ENCODE peak calls at places on chromosomes 12 and 14, in seven cellular contexts. C, J, B, L, E, D and V are unnamed samples.

GRCh38 chr14:35374273-35374681 is 30.3 kb downstream of the NFKBIA start:
- DNase-seq in C (peak; percentile 98), J (peak; percentile 85), B (no peak), L (no peak), E (no peak), D (no peak), V (peak; percentile 89)

GRCh38 chr12:124947561-124948398 is 33.3 kb upstream of the UBC start:
- DNase-seq in C (no peak), J (no peak), B (no peak), L (no peak), E (no peak), D (no peak), V (no peak)

GRCh38 chr12:94545937-94546771 is 86.5 kb upstream of the CEP83 start:
- DNase-seq in C (peak; percentile 68), J (peak; percentile 70), B (no peak), L (no peak), E (no peak), D (no peak), V (peak; percentile 80)

GRCh38 chr12:116540617-116541152 is 18.5 kb upstream of the MAP1LC3B2 start:
- DNase-seq in C (no peak), J (no peak), B (no peak), L (no peak), E (no peak), D (no peak), V (no peak)

GRCh38 chr12:75908961-75909699 is 122.4 kb downstream of the PHLDA1 start:
- DNase-seq in C (peak; percentile 82), J (no peak), B (no peak), L (no peak), E (no peak), D (no peak), V (peak; percentile 82)

GRCh38 chr14:68135028-68135427 is 315.4 kb downstream of the RAD51B start:
- DNase-seq in C (no peak), J (no peak), B (no peak), L (no peak), E (no peak), D (no peak), V (no peak)

GRCh38 chr14:24818054-24818822 is 184.2 kb upstream of the GZMB start:
- DNase-seq in C (no peak), J (no peak), B (no peak), L (no peak), E (no peak), D (no peak), V (no peak)

GRCh38 chr14:67423424-67423823 is 11.5 kb upstream of the PLEK2 start:
- DNase-seq in C (no peak), J (no peak), B (no peak), L (no peak), E (no peak), D (no peak), V (no peak)

GRCh38 chr12:41437578-41437977 is 249.5 kb downstream of the PDZRN4 start:
- DNase-seq in C (no peak), J (no peak), B (no peak), L (no peak), E (no peak), D (no peak), V (no peak)

GRCh38 chr12:121364657-121365265 is 12.6 kb upstream of the ANAPC5 start:
- DNase-seq in C (peak; percentile 8), J (no peak), B (no peak), L (no peak), E (no peak), D (no peak), V (no peak)

GRCh38 chr12:91414147-91414546 is 231.5 kb upstream of the DCN start:
- DNase-seq in C (no peak), J (no peak), B (no peak), L (no peak), E (no peak), D (no peak), V (no peak)

GRCh38 chr14:100155049-100155621 is 4.3 kb downstream of the DEGS2 start:
- DNase-seq in C (no peak), J (peak; percentile 62), B (peak; percentile 61), L (no peak), E (no peak), D (no peak), V (no peak)

GRCh38 chr14:73240816-73241480 is 3.6 kb downstream of the PAPLN start:
- DNase-seq in C (no peak), J (no peak), B (no peak), L (no peak), E (no peak), D (no peak), V (peak; percentile 22)